ENCODE peak calls at places on chromosomes 5 and 9, in five cellular contexts. X, O, J, G and H are unnamed samples.

GRCh38 chr5:173733831-173734491 is 117.5 kb upstream of the BOD1 start:
- DNase-seq in J (no peak), O (no peak), G (no peak), X (peak; percentile 28), H (no peak)

GRCh38 chr9:129884220-129885017 is 49.2 kb downstream of the USP20 start:
- DNase-seq in X (peak; percentile 83), O (peak; percentile 89), J (peak; percentile 100), G (peak; percentile 66), H (peak; percentile 93)

GRCh38 chr5:160310140-160310909 is 2.0 kb downstream of the CCNJL start:
- DNase-seq in X (no peak), G (no peak), O (no peak), J (no peak), H (no peak)

GRCh38 chr9:3447813-3448212 is 78.0 kb downstream of the RFX3 start:
- DNase-seq in G (no peak), X (no peak), O (no peak), J (no peak), H (no peak)

GRCh38 chr9:37302277-37302676 is 120.2 kb upstream of the GRHPR start:
- DNase-seq in X (peak; percentile 90), O (no peak), G (no peak), J (no peak), H (no peak)

GRCh38 chr5:180975338-180975737 is 13.3 kb upstream of the BTNL3 start:
- DNase-seq in J (no peak), X (peak; percentile 83), O (no peak), G (no peak), H (no peak)

GRCh38 chr9:131677445-131678180 is 62.3 kb downstream of the RAPGEF1 start:
- DNase-seq in O (no peak), J (no peak), G (peak; percentile 27), X (peak; percentile 71), H (peak; percentile 39)

GRCh38 chr9:117546894-117547293 is 132.0 kb upstream of the ASTN2 start:
- DNase-seq in X (no peak), J (no peak), G (no peak), O (no peak), H (peak; percentile 46)

GRCh38 chr9:129174724-129175514 is 3.1 kb downstream of the IER5L start:
- DNase-seq in G (peak; percentile 57), X (no peak), J (peak; percentile 84), O (peak; percentile 70), H (peak; percentile 88)

GRCh38 chr5:154329519-154329918 is 116.3 kb upstream of the SAP30L start:
- DNase-seq in O (no peak), G (no peak), X (no peak), J (no peak), H (no peak)

GRCh38 chr5:73215891-73216610 is 43.1 kb downstream of the TMEM174 start:
- DNase-seq in J (peak; percentile 81), G (peak; percentile 49), O (peak; percentile 89), X (no peak), H (peak; percentile 96)

GRCh38 chr9:108048406-108049025 is 558.9 kb upstream of the KLF4 start:
- DNase-seq in G (no peak), X (no peak), O (no peak), J (no peak), H (no peak)

GRCh38 chr9:137967280-137967943 is 89.8 kb downstream of the CACNA1B start:
- DNase-seq in X (no peak), J (no peak), G (no peak), O (no peak), H (peak; percentile 2)

GRCh38 chr5:85484982-85485574 is 1100.4 kb upstream of the EDIL3 start:
- DNase-seq in X (no peak), O (no peak), J (peak; percentile 1), G (no peak), H (no peak)

GRCh38 chr5:96616801-96617200 is 45.4 kb upstream of the CAST start:
- DNase-seq in G (no peak), O (no peak), J (no peak), X (no peak), H (no peak)

GRCh38 chr5:148961261-148962199 is 101.3 kb downstream of the SH3TC2 start:
- DNase-seq in X (no peak), G (no peak), J (no peak), O (no peak), H (no peak)

GRCh38 chr5:15320896-15321295 is 179.1 kb upstream of the FBXL7 start:
- DNase-seq in J (no peak), G (no peak), O (no peak), X (no peak), H (peak; percentile 8)

GRCh38 chr5:9370256-9370655 is 175.6 kb downstream of the SEMA5A start:
- DNase-seq in J (no peak), X (no peak), O (no peak), G (no peak), H (no peak)

GRCh38 chr5:122701640-122702523 is 73.0 kb upstream of the SNX2 start:
- DNase-seq in X (peak; percentile 69), J (no peak), O (no peak), G (no peak), H (no peak)

GRCh38 chr9:17436854-17437253 is 142.0 kb upstream of the SH3GL2 start:
- DNase-seq in G (no peak), J (no peak), X (no peak), O (no peak), H (no peak)

GRCh38 chr5:173729079-173729765 is 112.8 kb upstream of the BOD1 start:
- DNase-seq in X (no peak), O (no peak), G (no peak), J (no peak), H (no peak)

GRCh38 chr9:84860423-84861115 is 191.0 kb downstream of the NTRK2 start:
- DNase-seq in G (no peak), X (no peak), O (no peak), J (no peak), H (no peak)

GRCh38 chr5:1118738-1119137 is 6.9 kb upstream of the SLC12A7 start:
- DNase-seq in G (no peak), J (peak; percentile 63), O (no peak), X (no peak), H (no peak)

GRCh38 chr9:127877566-127877998 is at the start of gene AK1:
- DNase-seq in J (peak; percentile 79), G (no peak), O (peak; percentile 74), X (no peak), H (peak; percentile 91)

GRCh38 chr9:70480405-70480980 is 66.0 kb upstream of the KLF9 start:
- DNase-seq in O (no peak), J (no peak), G (no peak), X (no peak), H (peak; percentile 57)

GRCh38 chr5:132222649-132223038 is 5.0 kb downstream of the P4HA2 start:
- DNase-seq in O (no peak), G (no peak), J (no peak), X (peak; percentile 38), H (no peak)
- TF ChIP-seq FOXM1 in O (no peak), G (no peak), J (no peak), X (peak; percentile 47), H (no peak)

GRCh38 chr9:112810696-112811490 is 60.3 kb downstream of the SNX30 start:
- DNase-seq in O (no peak), J (peak; percentile 84), G (no peak), X (no peak), H (no peak)

GRCh38 chr9:112811518-112811917 is 61.0 kb downstream of the SNX30 start:
- DNase-seq in O (no peak), G (no peak), X (no peak), J (peak; percentile 33), H (no peak)

GRCh38 chr9:112809351-112809848 is 58.8 kb downstream of the SNX30 start:
- DNase-seq in G (no peak), O (no peak), X (peak; percentile 98), J (no peak), H (no peak)
- TF ChIP-seq FOXM1 in G (no peak), O (no peak), X (peak; percentile 97), J (no peak), H (no peak)

GRCh38 chr9:35340046-35340445 is 149.9 kb upstream of the RUSC2 start:
- DNase-seq in X (no peak), G (no peak), O (no peak), J (no peak), H (peak; percentile 4)

GRCh38 chr9:35342221-35342620 is 147.7 kb upstream of the RUSC2 start:
- DNase-seq in G (no peak), J (no peak), X (no peak), O (no peak), H (no peak)

GRCh38 chr9:35341021-35341420 is 148.9 kb upstream of the RUSC2 start:
- DNase-seq in J (no peak), O (no peak), G (no peak), X (no peak), H (no peak)

GRCh38 chr9:35338561-35339274 is 151.2 kb upstream of the RUSC2 start:
- DNase-seq in J (no peak), O (no peak), G (no peak), X (no peak), H (no peak)

GRCh38 chr9:35341585-35341984 is 148.3 kb upstream of the RUSC2 start:
- DNase-seq in J (no peak), X (no peak), O (no peak), G (no peak), H (no peak)
- TF ChIP-seq FOXM1 in J (no peak), X (no peak), O (no peak), G (no peak), H (no peak)

GRCh38 chr9:35732185-35733108 is at the start of the genes CREB3 and TLN1:
- DNase-seq in X (peak; percentile 91), J (peak; percentile 94), G (peak; percentile 96), O (peak; percentile 93), H (peak; percentile 97)

GRCh38 chr9:35730486-35730854 is 1.5 kb downstream of the TLN1 start:
- DNase-seq in J (no peak), X (no peak), G (no peak), O (no peak), H (no peak)

GRCh38 chr9:35734096-35734495 is 1.6 kb downstream of the CREB3 start:
- DNase-seq in O (no peak), J (no peak), X (no peak), G (no peak), H (no peak)

GRCh38 chr9:35731415-35732184 is 395 bp downstream of the TLN1 start:
- DNase-seq in X (no peak), G (peak; percentile 53), J (peak; percentile 65), O (no peak), H (no peak)

GRCh38 chr9:35733109-35733541 is 659 bp downstream of the CREB3 start:
- DNase-seq in O (peak; percentile 52), J (peak; percentile 66), G (peak; percentile 60), X (no peak), H (peak; percentile 43)
- TF ChIP-seq FOXM1 in O (no peak), J (no peak), G (no peak), X (no peak), H (no peak)

DNA sequence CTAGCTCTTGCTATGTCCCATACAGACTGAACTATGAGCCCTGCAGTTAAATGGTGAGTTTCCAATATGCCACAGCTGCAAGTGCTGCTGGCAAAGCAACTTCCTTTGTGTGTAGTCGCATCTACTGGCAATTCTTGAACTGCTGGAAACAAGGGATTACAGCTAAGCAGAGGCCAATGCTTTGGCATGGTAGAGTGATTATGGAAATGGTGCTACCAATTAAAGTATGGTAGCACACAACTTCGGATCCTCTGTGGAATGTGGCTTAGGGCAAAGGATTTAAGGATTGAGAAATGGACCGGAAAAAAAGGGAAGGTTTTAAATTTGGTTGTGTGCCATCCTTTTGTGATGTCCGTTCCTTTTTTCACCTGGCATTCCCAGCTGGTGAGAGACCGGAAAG is 856.6 kb downstream of the MAT2B start:
- DNase-seq in O (no peak), J (no peak), G (no peak), X (no peak), H (no peak)
- TF ChIP-seq FOXM1 in O (no peak), J (no peak), G (no peak), X (no peak), H (no peak)